ENCODE peak calls at places on chromosomes 1 and 21, in four cellular contexts. One of them, this sample, is unnamed.

GRCh38 chr1:173506437-173506836 is 29.3 kb downstream of the PRDX6 start:
- DNase-seq in heart left ventricle: no peak
- DNase-seq in activated CD4-positive, CD25-positive, alpha-beta regulatory T cell: no peak
- DNase-seq in astrocyte: no peak
- DNase-seq in this sample: peak

GRCh38 chr1:42639116-42639515 is 19.1 kb upstream of the PPIH start:
- DNase-seq in heart left ventricle: no peak
- DNase-seq in astrocyte: peak
- DNase-seq in activated CD4-positive, CD25-positive, alpha-beta regulatory T cell: no peak
- DNase-seq in this sample: no peak

GRCh38 chr1:55580845-55581332 is 365.7 kb upstream of the USP24 start:
- DNase-seq in astrocyte: peak
- DNase-seq in activated CD4-positive, CD25-positive, alpha-beta regulatory T cell: no peak
- DNase-seq in heart left ventricle: no peak
- DNase-seq in this sample: no peak

GRCh38 chr1:28796321-28797213 is 15.4 kb upstream of the OPRD1 start:
- DNase-seq in astrocyte: no peak
- DNase-seq in heart left ventricle: peak
- DNase-seq in activated CD4-positive, CD25-positive, alpha-beta regulatory T cell: no peak
- DNase-seq in this sample: no peak

GRCh38 chr1:5950994-5951749 is 41.1 kb downstream of the NPHP4 start:
- DNase-seq in activated CD4-positive, CD25-positive, alpha-beta regulatory T cell: no peak
- DNase-seq in astrocyte: no peak
- DNase-seq in heart left ventricle: no peak
- DNase-seq in this sample: no peak

GRCh38 chr1:110196917-110197782 is 13.0 kb upstream of the KCNC4 start:
- DNase-seq in activated CD4-positive, CD25-positive, alpha-beta regulatory T cell: peak
- DNase-seq in heart left ventricle: no peak
- DNase-seq in astrocyte: no peak
- DNase-seq in this sample: peak

GRCh38 chr1:25689686-25690381 is 73.2 kb downstream of the MAN1C1 start:
- DNase-seq in heart left ventricle: no peak
- DNase-seq in activated CD4-positive, CD25-positive, alpha-beta regulatory T cell: no peak
- DNase-seq in astrocyte: no peak
- DNase-seq in this sample: no peak

GRCh38 chr21:41321211-41321907 is 4.8 kb downstream of the FAM3B start:
- DNase-seq in heart left ventricle: no peak
- DNase-seq in astrocyte: no peak
- DNase-seq in activated CD4-positive, CD25-positive, alpha-beta regulatory T cell: no peak
- DNase-seq in this sample: no peak

GRCh38 chr21:39467746-39468145 is 16.0 kb downstream of the SH3BGR start:
- DNase-seq in astrocyte: no peak
- DNase-seq in activated CD4-positive, CD25-positive, alpha-beta regulatory T cell: no peak
- DNase-seq in heart left ventricle: no peak
- DNase-seq in this sample: no peak

GRCh38 chr21:16082038-16082816 is 352.4 kb downstream of the USP25 start:
- DNase-seq in activated CD4-positive, CD25-positive, alpha-beta regulatory T cell: no peak
- DNase-seq in heart left ventricle: no peak
- DNase-seq in astrocyte: no peak
- DNase-seq in this sample: no peak

GRCh38 chr1:65041014-65041413 is 74.7 kb upstream of the JAK1 start:
- DNase-seq in activated CD4-positive, CD25-positive, alpha-beta regulatory T cell: no peak
- DNase-seq in heart left ventricle: no peak
- DNase-seq in astrocyte: no peak
- DNase-seq in this sample: no peak

GRCh38 chr21:37266515-37267221 is 466 bp downstream of the VPS26C start:
- DNase-seq in astrocyte: peak
- DNase-seq in activated CD4-positive, CD25-positive, alpha-beta regulatory T cell: peak
- DNase-seq in heart left ventricle: peak
- DNase-seq in this sample: peak

GRCh38 chr21:41766051-41766882 is 585 bp downstream of the RIPK4 start:
- DNase-seq in astrocyte: no peak
- DNase-seq in activated CD4-positive, CD25-positive, alpha-beta regulatory T cell: no peak
- DNase-seq in heart left ventricle: no peak
- DNase-seq in this sample: no peak

GRCh38 chr1:166920561-166921475 is 44.8 kb upstream of the TADA1 start:
- DNase-seq in heart left ventricle: no peak
- DNase-seq in astrocyte: no peak
- DNase-seq in activated CD4-positive, CD25-positive, alpha-beta regulatory T cell: no peak
- DNase-seq in this sample: no peak